ENCODE peak calls at places on chromosomes 5 and 9, in nine cellular contexts. O is adrenal gland, F is sigmoid colon, X is body of pancreas, L is Peyer's patch, G is IMR-90, I is testis, U is heart left ventricle, C is A549. J is an unnamed sample.

GRCh38 chr5:72815580-72816296 is 723 bp upstream of the TNPO1 start:
- DNase-seq in G (no peak), U (no peak), X (no peak), O (no peak), L (no peak), I (no peak), F (no peak), C (peak), J (no peak)

GRCh38 chr9:134642385-134643181 is 980 bp downstream of the COL5A1 start:
- DNase-seq in C (peak), I (peak), F (peak), U (peak), X (peak), G (peak), O (peak), L (no peak), J (peak)

GRCh38 chr5:30069441-30070263 is 1123.8 kb upstream of the CDH6 start:
- DNase-seq in G (no peak), I (no peak), L (peak), X (no peak), C (no peak), U (no peak), F (no peak), O (no peak), J (no peak)

GRCh38 chr5:130710596-130710995 is 454.5 kb downstream of the HINT1 start:
- DNase-seq in C (peak), O (no peak), I (no peak), U (no peak), G (no peak), L (no peak), F (no peak), X (no peak), J (no peak)

GRCh38 chr9:137028281-137029057 is 432 bp upstream of the ABCA2 start:
- DNase-seq in C (no peak), L (peak), X (peak), I (peak), O (no peak), G (peak), F (no peak), U (peak), J (no peak)

GRCh38 chr5:117455236-117456233 is 880.9 kb upstream of the SEMA6A start:
- DNase-seq in G (no peak), I (peak), O (no peak), F (no peak), L (peak), U (no peak), C (no peak), X (peak), J (no peak)

GRCh38 chr9:99162759-99163364 is 57.9 kb downstream of the TGFBR1 start:
- DNase-seq in L (no peak), O (no peak), F (no peak), G (peak), I (no peak), X (no peak), C (peak), U (no peak), J (no peak)

GRCh38 chr5:36842087-36842486 is 34.5 kb upstream of the NIPBL start:
- DNase-seq in L (no peak), C (no peak), G (no peak), U (no peak), X (no peak), I (no peak), F (no peak), O (no peak), J (no peak)

GRCh38 chr5:91403404-91403803 is 20.3 kb upstream of the ARRDC3 start:
- DNase-seq in I (no peak), O (no peak), X (no peak), C (no peak), U (no peak), F (no peak), L (no peak), G (peak), J (no peak)

GRCh38 chr9:114078021-114078780 is at the start of gene AMBP:
- DNase-seq in L (peak), G (no peak), C (no peak), O (no peak), F (no peak), I (no peak), X (peak), U (no peak), J (no peak)

GRCh38 chr5:11557063-11557462 is 347.2 kb downstream of the CTNND2 start:
- DNase-seq in C (no peak), L (no peak), X (no peak), I (no peak), G (no peak), O (no peak), U (no peak), F (no peak), J (no peak)

GRCh38 chr9:132878695-132879064 is at the start of gene SPACA9:
- DNase-seq in U (peak), I (peak), X (peak), O (peak), G (peak), L (peak), F (peak), C (peak), J (peak)

GRCh38 chr5:60487466-60487865 is 212.5 kb downstream of the DEPDC1B start:
- DNase-seq in G (no peak), U (no peak), C (no peak), I (no peak), X (no peak), L (no peak), O (no peak), F (no peak), J (no peak)
- H3K4me3 ChIP-seq in G (no peak), U (no peak), C (peak), I (no peak), X (no peak), L (no peak), O (no peak), F (peak), J (no peak)

DNA sequence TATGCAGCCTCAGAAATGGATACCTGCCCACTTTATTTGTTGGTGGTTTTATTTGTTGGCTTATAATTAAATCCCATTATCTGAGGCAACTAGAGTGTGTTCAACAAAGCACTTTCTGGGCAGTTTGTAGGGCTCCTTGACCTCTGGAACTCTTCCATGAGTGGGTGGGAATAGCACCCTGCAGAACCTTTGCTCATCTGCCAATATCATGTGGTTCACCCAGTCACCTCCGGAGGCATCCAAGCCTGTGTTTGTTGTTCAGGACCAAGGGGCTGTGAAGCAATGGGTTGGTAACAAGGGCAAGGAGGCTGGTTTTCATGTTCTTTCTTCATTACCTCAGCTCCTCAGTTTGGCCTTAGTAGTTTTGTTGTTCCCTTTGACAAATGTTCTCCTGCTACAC is 314.0 kb downstream of the NDUFS4 start:
- DNase-seq in O (peak), L (no peak), F (no peak), G (no peak), U (no peak), I (no peak), C (no peak), X (no peak), J (no peak)
- TF ChIP-seq CTCF in O (no peak), L (no peak), F (no peak), G (no peak), U (no peak), I (no peak), C (no peak), X (no peak), J (no peak)

DNA sequence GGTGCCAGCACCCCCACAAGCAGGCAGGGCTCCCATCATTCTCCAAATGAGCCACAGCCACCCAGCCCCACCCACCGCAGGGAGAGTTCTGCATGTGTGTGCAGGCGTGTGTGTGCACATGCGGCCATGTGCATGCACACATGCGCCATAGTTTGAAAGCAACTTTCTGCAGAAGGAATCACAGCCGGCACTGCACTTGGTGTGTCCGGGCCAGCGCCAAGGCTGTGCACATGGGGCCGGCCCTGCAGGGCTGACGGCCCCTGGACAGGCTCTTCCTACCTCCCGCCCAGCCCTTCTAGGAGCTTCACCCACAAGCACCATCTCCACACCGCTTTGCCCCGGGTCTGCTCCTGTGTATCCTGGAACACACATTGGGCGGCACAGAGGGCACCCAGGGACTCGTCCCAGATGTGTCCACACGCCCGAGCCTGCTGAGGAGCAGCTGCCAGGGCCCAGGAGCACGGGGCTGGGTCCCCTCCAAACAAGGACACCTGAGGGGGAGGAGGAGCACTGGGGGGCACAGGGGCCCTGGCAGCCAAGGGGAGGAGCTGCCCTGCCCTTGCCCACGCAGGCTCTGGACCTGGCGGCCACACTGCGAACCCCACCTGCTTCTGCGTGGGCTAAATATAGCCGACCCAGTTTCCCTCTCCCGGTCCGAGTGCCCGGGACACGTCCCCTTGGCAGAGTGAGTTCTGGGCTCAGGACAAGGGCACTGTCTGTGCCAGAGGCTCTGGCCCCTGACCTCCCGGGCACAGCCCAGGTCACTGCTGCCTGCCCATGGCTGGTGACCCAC is 19.1 kb downstream of the TPPP start:
- DNase-seq in C (no peak), U (peak), I (peak), L (no peak), O (no peak), G (no peak), X (no peak), F (peak), J (no peak)
- TF ChIP-seq POLR2A in C (no peak), U (no peak), I (no peak), L (no peak), O (no peak), G (no peak), X (no peak), F (no peak), J (no peak)

DNA sequence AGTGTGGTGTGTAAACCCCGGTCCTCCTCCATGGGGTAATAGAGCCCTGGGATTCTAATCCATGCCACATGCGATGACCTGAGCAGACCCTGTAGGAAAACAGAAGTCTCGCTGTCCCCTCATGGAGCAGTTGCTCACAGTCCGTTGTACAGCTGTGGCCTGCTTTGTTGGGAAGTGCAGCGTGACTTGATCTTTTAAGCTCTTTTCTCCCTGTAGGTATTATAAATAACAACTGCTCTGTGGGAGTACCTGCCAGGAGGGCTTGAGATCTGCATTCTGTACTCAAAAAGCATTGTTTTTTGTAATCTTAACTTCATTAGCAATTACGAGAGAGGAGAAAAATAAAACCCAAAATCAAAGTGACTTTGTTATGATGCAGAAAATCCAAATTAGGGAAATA is 17.3 kb downstream of the MEGF10 start:
- DNase-seq in I (no peak), G (no peak), O (no peak), L (no peak), F (no peak), X (no peak), U (no peak), C (no peak), J (no peak)
- H3K4me3 ChIP-seq in I (no peak), G (no peak), O (no peak), L (no peak), F (no peak), X (no peak), U (no peak), C (no peak), J (no peak)